ENCODE peak calls at places on chromosomes 13 and 19, in ten cellular contexts. M is neural crest cell, W is AG10803, X is A549, F is WTC11, D is heart right ventricle, J is OCI-LY7, K is tibial nerve, L is epithelial cell of esophagus, H is HCT116. R is an unnamed sample.

GRCh38 chr19:47253467-47253881 is 2.9 kb upstream of the CCDC9 start:
- DNase-seq in M (no peak), W (peak), X (no peak), F (no peak), D (no peak), J (no peak), K (no peak), L (peak), H (no peak), R (no peak)

GRCh38 chr13:48233097-48233885 is at the start of gene ITM2B:
- DNase-seq in M (peak), W (peak), X (peak), F (peak), D (peak), J (peak), K (peak), L (peak), H (peak), R (no peak)

GRCh38 chr19:49056101-49056901 is 1.2 kb downstream of the CGB7 start:
- DNase-seq in M (peak), W (peak), X (peak), F (peak), D (peak), J (peak), K (peak), L (peak), H (peak), R (no peak)

GRCh38 chr13:20798027-20798426 is 24.3 kb upstream of the EEF1AKMT1 start:
- DNase-seq in M (no peak), W (no peak), X (no peak), F (no peak), D (no peak), J (no peak), K (no peak), L (no peak), H (no peak), R (no peak)

GRCh38 chr13:38602261-38602660 is 84.6 kb upstream of the FREM2 start:
- DNase-seq in M (no peak), W (no peak), X (no peak), F (no peak), D (no peak), J (no peak), K (no peak), L (peak), H (no peak), R (no peak)

GRCh38 chr13:53821632-53822031 is 793.0 kb downstream of the OLFM4 start:
- DNase-seq in M (no peak), W (no peak), X (no peak), F (no peak), D (no peak), J (no peak), K (no peak), L (no peak), H (no peak), R (no peak)

GRCh38 chr19:30898353-30899103 is 450.7 kb downstream of the TSHZ3 start:
- DNase-seq in M (no peak), W (no peak), X (no peak), F (no peak), D (no peak), J (peak), K (no peak), L (no peak), H (no peak), R (no peak)

GRCh38 chr19:55384576-55385235 is 614 bp upstream of the TMEM238 start:
- DNase-seq in M (no peak), W (no peak), X (no peak), F (no peak), D (no peak), J (peak), K (no peak), L (no peak), H (no peak), R (no peak)

GRCh38 chr13:95754069-95754468 is 77.1 kb downstream of the DNAJC3 start:
- DNase-seq in M (no peak), W (no peak), X (no peak), F (no peak), D (no peak), J (no peak), K (no peak), L (peak), H (no peak), R (no peak)

GRCh38 chr13:30074955-30075614 is 224.7 kb upstream of the UBL3 start:
- DNase-seq in M (no peak), W (no peak), X (no peak), F (no peak), D (no peak), J (no peak), K (no peak), L (no peak), H (no peak), R (no peak)

GRCh38 chr19:39307233-39307821 is 11.1 kb downstream of the IFNL1 start:
- DNase-seq in M (no peak), W (no peak), X (no peak), F (peak), D (no peak), J (no peak), K (no peak), L (peak), H (no peak), R (no peak)

GRCh38 chr19:48170817-48171347 is 402 bp downstream of the ZSWIM9 start:
- DNase-seq in M (no peak), W (no peak), X (no peak), F (peak), D (no peak), J (peak), K (no peak), L (no peak), H (no peak), R (no peak)

GRCh38 chr13:29081036-29081435 is 260.9 kb downstream of the MTUS2 start:
- DNase-seq in M (no peak), W (peak), X (no peak), F (no peak), D (no peak), J (peak), K (no peak), L (no peak), H (no peak), R (no peak)

GRCh38 chr19:39412867-39413268 is 399 bp downstream of the PLEKHG2 start:
- DNase-seq in M (no peak), W (no peak), X (no peak), F (no peak), D (no peak), J (no peak), K (no peak), L (no peak), H (no peak), R (no peak)

GRCh38 chr13:20721454-20722357 is 18.2 kb downstream of the IL17D start:
- DNase-seq in M (no peak), W (peak), X (no peak), F (peak), D (peak), J (no peak), K (no peak), L (peak), H (no peak), R (peak)

GRCh38 chr19:51573331-51573730 is 2.2 kb downstream of the ZNF175 start:
- DNase-seq in M (no peak), W (no peak), X (no peak), F (no peak), D (no peak), J (no peak), K (no peak), L (no peak), H (no peak), R (no peak)
- TF ChIP-seq CTCF in M (no peak), W (no peak), X (no peak), F (no peak), D (no peak), J (no peak), K (no peak), L (no peak), H (no peak), R (no peak)

DNA sequence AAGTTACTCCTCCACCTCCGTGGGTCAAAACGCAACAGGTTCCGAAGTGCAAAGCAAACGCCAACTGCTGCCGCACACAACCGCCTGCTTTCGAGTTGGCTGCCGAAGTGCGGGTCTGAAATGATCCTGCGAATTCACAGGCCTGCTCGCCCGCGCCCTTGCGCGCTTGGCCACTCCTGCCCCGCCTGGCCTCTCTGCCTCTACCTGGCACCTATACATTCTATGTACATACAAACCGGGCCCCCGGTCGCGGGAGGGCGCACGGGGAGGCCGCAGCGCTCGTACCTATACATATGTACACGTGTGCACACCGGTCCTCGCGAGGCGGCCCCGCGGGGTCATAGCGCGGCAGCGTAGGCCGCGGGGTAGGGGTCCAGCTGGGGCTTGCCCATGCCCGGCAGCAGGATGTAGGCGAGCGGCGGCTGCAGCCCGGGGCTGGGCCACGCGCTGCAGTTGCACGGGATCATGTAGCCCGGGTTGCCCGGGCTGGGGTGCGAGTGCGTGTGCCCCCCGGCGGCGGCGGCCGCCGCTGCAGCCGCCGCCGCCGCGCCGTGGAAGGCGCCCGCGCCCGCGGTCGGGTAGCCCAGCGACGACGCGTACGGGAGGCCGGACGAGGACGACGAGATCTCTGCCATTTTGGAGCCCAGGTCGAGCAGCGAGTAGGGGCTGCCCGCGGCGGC is 1.3 kb downstream of the SOX21 start:
- DNase-seq in M (no peak), W (no peak), X (peak), F (peak), D (no peak), J (no peak), K (no peak), L (peak), H (no peak), R (no peak)
- TF ChIP-seq CTCF in M (peak), W (no peak), X (peak), F (no peak), D (no peak), J (no peak), K (no peak), L (no peak), H (no peak), R (no peak)

DNA sequence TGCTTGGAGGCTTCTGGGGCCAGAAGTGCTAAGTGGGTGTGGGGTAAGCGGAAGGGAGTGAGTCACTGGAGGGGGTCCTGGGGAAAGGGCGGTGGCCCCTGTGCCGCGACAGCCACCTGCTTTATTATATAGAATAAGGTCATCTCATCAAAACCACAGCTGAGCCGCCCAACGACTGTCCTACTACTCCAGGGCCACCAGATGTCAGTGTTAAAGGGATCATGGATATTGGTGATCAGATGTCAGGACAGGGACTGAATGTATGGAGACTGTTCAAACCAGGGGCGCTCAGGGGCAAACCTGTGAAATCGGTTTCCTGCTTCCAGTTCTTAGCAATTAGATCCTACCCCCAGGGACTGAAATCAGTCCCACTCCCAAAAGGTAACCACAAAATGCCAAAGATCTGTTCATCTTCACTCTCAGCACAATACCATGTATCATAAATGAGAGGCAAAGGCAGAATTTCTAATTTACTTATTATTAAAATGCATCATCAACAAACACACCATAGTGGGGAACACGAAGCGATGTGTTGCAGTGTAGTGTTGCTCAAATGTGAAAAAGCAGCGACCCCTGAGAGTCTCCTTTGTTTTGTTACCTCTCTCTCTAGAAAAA is 24.5 kb downstream of the ARL11 start:
- DNase-seq in M (peak), W (peak), X (peak), F (peak), D (no peak), J (peak), K (no peak), L (peak), H (peak), R (no peak)
- TF ChIP-seq CTCF in M (peak), W (peak), X (peak), F (no peak), D (peak), J (peak), K (peak), L (peak), H (peak), R (peak)

DNA sequence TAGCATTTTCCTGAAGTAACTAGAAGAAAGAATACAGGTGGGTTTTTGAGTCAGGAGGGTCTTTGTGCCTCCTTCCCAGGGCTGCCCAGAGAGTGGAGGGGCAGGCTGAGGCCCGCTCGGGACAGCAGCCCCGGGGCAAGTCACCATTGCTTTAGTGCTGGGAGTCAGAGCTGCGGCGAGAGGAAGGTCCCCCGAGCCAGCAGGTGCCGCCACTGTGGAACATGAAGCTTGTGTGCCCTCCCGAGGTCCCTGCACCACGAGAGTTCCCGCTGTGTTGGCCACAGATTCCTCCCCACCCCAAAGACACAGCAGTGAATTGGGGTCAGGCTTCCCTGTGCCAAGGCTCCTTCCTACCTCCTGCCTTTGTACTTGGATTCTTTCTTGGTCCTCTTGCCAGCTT is 50.9 kb upstream of the TEX29 start:
- DNase-seq in M (no peak), W (no peak), X (no peak), F (no peak), D (no peak), J (no peak), K (no peak), L (no peak), H (no peak), R (peak)
- TF ChIP-seq CTCF in M (no peak), W (no peak), X (no peak), F (no peak), D (no peak), J (no peak), K (no peak), L (no peak), H (no peak), R (no peak)

DNA sequence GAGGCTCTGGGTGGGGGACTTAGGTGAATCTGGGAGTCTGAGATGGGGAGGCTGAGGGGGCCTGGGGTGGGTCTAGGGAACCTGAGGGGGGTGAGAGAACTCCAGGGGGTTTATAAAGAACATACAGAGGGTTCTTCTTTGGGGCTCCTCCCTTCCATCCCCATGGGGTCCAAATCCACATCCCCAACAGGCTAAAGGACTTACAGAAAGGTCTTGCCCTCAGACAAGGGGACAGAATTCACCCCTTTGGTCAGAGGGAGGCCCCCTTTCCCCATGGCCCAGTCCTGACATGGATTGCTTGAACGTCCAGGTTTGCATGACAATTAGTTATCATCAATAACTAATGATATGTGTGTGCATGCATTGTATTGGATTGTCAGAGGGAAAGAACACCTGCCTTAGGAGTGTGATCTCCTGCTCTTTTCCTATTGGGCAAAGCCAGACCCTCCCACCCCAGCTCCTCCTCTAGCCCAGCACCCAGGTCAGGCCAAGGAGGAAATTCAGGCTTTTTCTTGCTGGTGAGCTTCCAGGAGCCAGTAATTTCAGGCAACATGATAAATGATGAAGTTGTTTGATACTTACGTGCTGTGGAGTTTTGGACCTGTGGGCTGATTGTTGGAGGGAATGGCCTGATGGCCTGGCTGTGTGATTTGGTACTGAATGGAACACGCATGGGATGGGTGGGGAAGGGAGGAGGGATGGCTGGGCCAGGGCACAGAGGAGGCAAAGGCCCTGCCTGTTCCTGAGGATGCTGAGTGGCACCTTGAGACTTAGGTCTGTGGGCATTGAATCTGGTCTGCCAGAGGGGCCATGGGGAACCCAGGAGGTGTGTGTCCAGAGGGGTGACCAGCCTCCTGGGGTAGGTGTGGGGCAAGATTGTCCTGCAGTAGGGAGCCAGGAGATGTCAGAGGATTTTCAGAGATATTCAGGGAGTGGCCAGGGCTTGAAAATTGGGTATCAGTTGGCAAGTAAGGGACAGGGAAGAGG is 1.1 kb downstream of the KLHL26 start:
- DNase-seq in M (no peak), W (no peak), X (peak), F (no peak), D (no peak), J (no peak), K (no peak), L (peak), H (peak), R (no peak)
- TF ChIP-seq CTCF in M (no peak), W (no peak), X (no peak), F (no peak), D (no peak), J (no peak), K (no peak), L (no peak), H (no peak), R (peak)

DNA sequence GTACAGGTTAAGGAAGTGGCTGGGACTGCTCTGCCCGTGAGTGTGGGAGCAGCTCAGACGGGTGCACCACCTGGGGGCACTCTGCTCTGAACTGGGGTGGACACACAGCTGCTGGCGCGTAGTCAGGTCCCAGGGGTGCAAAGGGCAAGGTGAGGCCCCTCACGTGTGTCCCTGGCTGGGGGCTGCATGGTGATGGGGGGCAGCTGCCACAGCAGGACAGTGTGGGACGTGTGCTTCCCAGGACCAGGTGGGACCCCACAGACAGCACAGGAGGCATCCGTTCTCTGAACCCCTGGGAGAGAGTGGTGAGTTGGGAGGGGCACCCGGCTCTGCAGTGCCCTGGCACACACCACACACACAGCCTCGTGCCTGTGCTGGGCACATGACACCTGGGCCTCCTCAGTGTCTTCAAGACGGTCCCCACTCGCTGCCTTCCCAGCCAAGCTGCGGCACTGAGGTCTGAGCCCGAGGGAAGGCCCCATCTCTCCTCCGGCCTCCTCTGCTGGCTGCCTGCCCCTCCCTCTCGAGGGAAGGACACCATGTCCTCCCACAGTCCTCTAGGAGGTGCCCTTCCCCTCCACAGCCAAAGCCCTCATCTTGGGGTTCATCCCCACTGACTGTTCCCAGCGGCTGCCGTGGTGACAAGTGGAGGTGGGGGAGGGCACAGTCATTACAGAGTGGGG is 24.7 kb downstream of the CILP2 start:
- DNase-seq in M (no peak), W (no peak), X (no peak), F (no peak), D (no peak), J (no peak), K (no peak), L (no peak), H (no peak), R (no peak)
- TF ChIP-seq CTCF in M (no peak), W (no peak), X (no peak), F (no peak), D (no peak), J (no peak), K (no peak), L (no peak), H (no peak), R (no peak)

GRCh38 chr19:28980236-28980868 is 232.6 kb downstream of the UQCRFS1 start:
- DNase-seq in M (no peak), W (peak), X (no peak), F (peak), D (no peak), J (no peak), K (no peak), L (no peak), H (no peak), R (no peak)
- TF ChIP-seq CTCF in M (peak), W (peak), X (no peak), F (no peak), D (peak), J (no peak), K (no peak), L (no peak), H (no peak), R (peak)